ENCODE peak calls at places on chromosomes 13 and 19, in seven cellular contexts. P is tibial nerve, Z is right lobe of liver, X is upper lobe of left lung, C is H1, A is transverse colon, Y is stomach. I is an unnamed sample.

GRCh38 chr13:75762066-75762937 is 126.2 kb downstream of the LMO7 start:
- DNase-seq in C (no peak), Z (no peak), X (peak), A (no peak), P (no peak), Y (peak), I (peak)

GRCh38 chr13:113321546-113321945 is 24.5 kb downstream of the LAMP1 start:
- DNase-seq in Y (no peak), A (no peak), X (no peak), C (no peak), Z (no peak), P (no peak), I (no peak)

GRCh38 chr13:68872338-68872737 is 1235.3 kb upstream of the ATXN8OS start:
- DNase-seq in Z (no peak), X (no peak), Y (no peak), C (no peak), P (no peak), A (no peak), I (no peak)

GRCh38 chr13:74280795-74281490 is 146.7 kb upstream of the KLF12 start:
- DNase-seq in C (no peak), X (no peak), P (no peak), Z (no peak), Y (no peak), A (no peak), I (no peak)

GRCh38 chr19:56142087-56142787 is 1.1 kb downstream of the ZNF444 start:
- DNase-seq in A (peak), X (peak), Z (peak), Y (peak), P (no peak), C (no peak), I (no peak)

GRCh38 chr13:24214528-24214927 is 54.0 kb downstream of the SPATA13 start:
- DNase-seq in P (no peak), A (no peak), Y (no peak), X (no peak), C (no peak), Z (no peak), I (no peak)

GRCh38 chr19:33005440-33005839 is 33.4 kb downstream of the FAAP24 start:
- DNase-seq in Y (no peak), Z (no peak), P (no peak), C (no peak), X (no peak), A (no peak), I (no peak)

GRCh38 chr13:40340368-40341085 is 325.9 kb downstream of the FOXO1 start:
- DNase-seq in A (no peak), X (no peak), Z (peak), Y (no peak), C (no peak), P (no peak), I (no peak)

GRCh38 chr19:7665076-7665475 is 3.8 kb upstream of the RETN start:
- DNase-seq in Y (no peak), Z (no peak), A (no peak), X (no peak), P (no peak), C (no peak), I (no peak)

GRCh38 chr13:110136660-110137585 is 170.0 kb downstream of the COL4A1 start:
- DNase-seq in Y (no peak), C (no peak), P (no peak), Z (no peak), X (no peak), A (no peak), I (no peak)

GRCh38 chr13:23618341-23618740 is 48.1 kb downstream of the TNFRSF19 start:
- DNase-seq in C (no peak), Y (no peak), A (no peak), X (no peak), P (no peak), Z (no peak), I (no peak)

GRCh38 chr19:53871448-53871847 is 3.8 kb downstream of the MYADM start:
- DNase-seq in C (no peak), X (peak), P (no peak), Y (no peak), A (no peak), Z (no peak), I (no peak)

GRCh38 chr19:47699360-47699917 is 13.8 kb upstream of the EHD2 start:
- DNase-seq in P (no peak), Y (peak), X (peak), A (peak), C (no peak), Z (no peak), I (peak)

GRCh38 chr13:105035092-105035491 is 1500.4 kb downstream of the EFNB2 start:
- DNase-seq in A (no peak), Z (peak), P (no peak), Y (no peak), C (no peak), X (no peak), I (no peak)

GRCh38 chr19:33429891-33430673 is 56.6 kb downstream of the CEBPG start:
- DNase-seq in X (no peak), Z (peak), P (no peak), Y (no peak), C (no peak), A (no peak), I (no peak)

GRCh38 chr19:51565583-51565982 is 5.5 kb upstream of the ZNF175 start:
- DNase-seq in Z (no peak), X (no peak), Y (no peak), C (no peak), A (no peak), P (no peak), I (no peak)

GRCh38 chr19:42018503-42019193 is 24.6 kb upstream of the ATP1A3 start:
- DNase-seq in C (no peak), X (no peak), P (no peak), Z (no peak), A (no peak), Y (no peak), I (no peak)

GRCh38 chr13:105598551-105598950 is 936.9 kb downstream of the EFNB2 start:
- DNase-seq in A (no peak), Z (no peak), P (no peak), C (no peak), X (no peak), Y (no peak), I (no peak)

GRCh38 chr19:1567116-1567847 is 843 bp downstream of the MEX3D start:
- DNase-seq in X (no peak), C (no peak), Z (peak), A (peak), P (no peak), Y (peak), I (no peak)

GRCh38 chr13:38686635-38687245 is at the start of gene FREM2:
- DNase-seq in C (peak), A (peak), X (peak), Y (peak), Z (peak), P (no peak), I (peak)

GRCh38 chr13:45219123-45219891 is 18.5 kb upstream of the KCTD4 start:
- DNase-seq in Z (no peak), Y (no peak), C (no peak), X (no peak), P (no peak), A (no peak), I (no peak)

GRCh38 chr13:39036212-39036611 is 1.7 kb downstream of the PROSER1 start:
- DNase-seq in Z (no peak), X (peak), A (peak), C (no peak), Y (no peak), P (no peak), I (no peak)

GRCh38 chr13:40986328-40986856 is 32.7 kb downstream of the ELF1 start:
- DNase-seq in P (no peak), X (no peak), A (no peak), Y (no peak), Z (no peak), C (no peak), I (no peak)

GRCh38 chr19:24000656-24001055 is 86.0 kb downstream of the ZNF726 start:
- DNase-seq in Y (no peak), Z (no peak), A (no peak), P (no peak), C (no peak), X (no peak), I (no peak)

GRCh38 chr13:40165533-40165932 is 500.9 kb downstream of the FOXO1 start:
- DNase-seq in C (no peak), P (no peak), A (no peak), Y (no peak), X (no peak), Z (no peak), I (no peak)

GRCh38 chr19:14237011-14237941 is 31.3 kb upstream of the ADGRL1 start:
- DNase-seq in P (no peak), Z (no peak), Y (no peak), C (no peak), X (no peak), A (no peak), I (no peak)

GRCh38 chr13:98869408-98870090 is 108.3 kb downstream of the DOCK9 start:
- DNase-seq in A (no peak), X (no peak), Y (peak), P (no peak), C (no peak), Z (no peak), I (no peak)

GRCh38 chr19:33524024-33524664 is 2.6 kb upstream of the PEPD start:
- DNase-seq in Y (no peak), A (peak), X (no peak), Z (peak), P (no peak), C (no peak), I (no peak)

GRCh38 chr13:61485128-61485765 is 69.6 kb upstream of the PCDH20 start:
- DNase-seq in Y (no peak), P (no peak), C (no peak), X (no peak), Z (no peak), A (no peak), I (no peak)

DNA sequence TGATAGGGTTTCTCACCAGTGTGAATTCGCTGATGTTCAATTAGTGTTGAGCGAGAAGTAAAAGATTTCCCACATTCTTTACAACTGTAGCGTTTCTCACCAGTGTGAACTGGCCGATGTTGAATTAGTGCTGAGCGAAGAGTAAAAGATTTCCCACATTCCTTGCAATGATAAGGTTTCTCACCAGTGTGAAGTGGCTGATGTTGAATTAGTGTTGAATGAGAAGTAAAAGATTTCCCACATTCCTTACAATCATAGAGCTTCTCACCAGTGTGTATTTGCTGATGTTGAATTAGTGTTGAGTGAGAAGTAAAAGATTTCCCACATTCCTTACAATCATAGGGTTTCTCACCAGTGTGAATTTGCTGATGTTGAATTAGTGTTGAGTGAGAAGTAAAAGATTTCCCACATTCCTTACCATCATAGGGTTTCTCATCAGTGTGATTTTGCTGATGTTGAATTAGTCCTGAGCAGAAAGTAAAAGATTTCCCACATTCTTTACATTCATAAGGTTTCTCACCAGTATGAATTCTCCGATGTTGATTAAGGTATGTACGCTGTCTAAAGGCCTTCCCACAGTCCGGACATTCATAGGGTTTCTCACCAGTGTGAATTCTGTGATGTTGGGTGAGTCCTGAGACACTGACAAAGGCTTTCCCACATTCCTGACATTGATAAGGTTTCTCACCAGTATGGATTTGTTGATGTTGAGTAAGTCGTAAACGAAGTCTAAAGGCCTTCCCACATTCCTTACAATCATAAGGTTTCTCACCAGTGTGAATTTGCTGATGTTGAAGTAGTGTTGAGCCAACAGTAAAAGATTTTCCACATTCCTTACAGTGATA is 24.0 kb downstream of the ZNF850 start:
- DNase-seq in X (no peak), C (no peak), Y (no peak), P (no peak), A (no peak), Z (no peak), I (no peak)
- H3K4me3 ChIP-seq in X (no peak), C (no peak), Y (no peak), P (no peak), A (no peak), Z (no peak), I (no peak)

GRCh38 chr19:39140594-39140993 is 15.0 kb downstream of the PAK4 start:
- DNase-seq in C (no peak), P (no peak), A (no peak), X (no peak), Z (no peak), Y (no peak), I (no peak)
- TF ChIP-seq POLR2A in C (no peak), P (no peak), A (no peak), X (no peak), Z (no peak), Y (no peak), I (no peak)

GRCh38 chr19:13027031-13027430 is 31.8 kb downstream of the NFIX start:
- DNase-seq in C (no peak), X (no peak), Y (no peak), Z (no peak), A (no peak), P (no peak), I (no peak)

GRCh38 chr19:13028027-13028426 is 32.8 kb downstream of the NFIX start:
- DNase-seq in X (no peak), C (no peak), P (no peak), Y (no peak), A (no peak), Z (no peak), I (no peak)

GRCh38 chr19:13029893-13030292 is 34.6 kb downstream of the NFIX start:
- DNase-seq in X (no peak), P (no peak), Y (peak), A (peak), C (no peak), Z (no peak), I (no peak)

GRCh38 chr19:13027557-13027956 is 32.3 kb downstream of the NFIX start:
- DNase-seq in Z (no peak), X (no peak), C (no peak), A (no peak), Y (no peak), P (no peak), I (no peak)

GRCh38 chr19:13029301-13029880 is 34.1 kb downstream of the NFIX start:
- DNase-seq in Z (no peak), Y (no peak), X (no peak), C (no peak), A (no peak), P (no peak), I (no peak)
- H3K27ac ChIP-seq in Z (no peak), Y (peak), X (peak), C (no peak), A (peak), P (peak), I (no peak)

GRCh38 chr19:5228932-5229777 is 111.5 kb downstream of the PTPRS start:
- DNase-seq in X (no peak), Y (no peak), P (no peak), Z (no peak), C (no peak), A (no peak), I (no peak)
- H3K4me3 ChIP-seq in X (peak), Y (peak), P (no peak), Z (no peak), C (no peak), A (no peak), I (no peak)

DNA sequence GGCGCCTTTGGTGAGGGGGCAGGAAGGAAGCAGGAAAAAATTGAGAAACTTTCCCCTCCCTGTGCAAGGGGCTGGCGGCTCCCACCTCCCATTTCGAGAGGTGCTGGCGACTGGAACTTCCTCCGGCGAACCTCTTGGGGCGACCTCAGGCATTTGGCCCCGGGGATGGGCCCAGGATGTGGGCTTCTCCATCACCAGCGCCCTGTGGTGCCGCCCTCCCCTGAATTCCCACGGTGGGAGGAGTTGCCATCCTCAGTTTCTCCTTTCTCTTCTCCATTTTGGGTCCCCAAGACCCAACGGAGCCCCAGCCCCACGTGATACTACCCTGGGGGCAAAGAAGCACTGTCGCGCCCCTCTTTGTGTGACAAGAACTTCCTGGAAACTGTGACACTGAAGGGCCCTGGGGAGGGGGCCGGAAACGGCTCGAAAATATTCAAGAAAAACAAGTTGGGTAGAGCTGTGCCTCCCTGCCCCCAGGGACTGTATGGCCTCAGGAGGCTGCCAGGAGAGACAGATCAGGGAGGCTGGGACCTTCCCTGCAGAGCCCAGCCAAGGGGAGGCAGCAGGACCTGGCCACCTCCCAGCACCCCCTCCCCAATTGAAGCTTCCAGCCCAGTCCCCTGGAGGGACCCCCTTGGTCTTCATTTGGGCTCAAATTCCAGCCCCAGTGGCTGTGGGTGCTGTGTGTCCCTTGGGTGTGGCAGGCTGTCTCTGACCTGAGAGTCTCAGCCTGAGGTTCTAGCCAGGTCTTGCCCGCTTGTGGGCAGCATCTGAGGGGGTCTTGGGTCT is 16.2 kb upstream of the AP1M2 start:
- DNase-seq in X (peak), P (no peak), Y (peak), Z (peak), C (no peak), A (peak), I (peak)
- TF ChIP-seq POLR2A in X (no peak), P (no peak), Y (no peak), Z (no peak), C (no peak), A (peak), I (peak)

GRCh38 chr19:48751835-48752510 is 468 bp downstream of the FUT1 start:
- DNase-seq in Y (no peak), X (no peak), Z (no peak), A (no peak), P (no peak), C (no peak), I (no peak)
- H3K27ac ChIP-seq in Y (peak), X (peak), Z (peak), A (peak), P (no peak), C (peak), I (peak)

GRCh38 chr19:11539495-11540365 is 1.1 kb downstream of the CNN1 start:
- DNase-seq in P (no peak), Y (no peak), C (no peak), A (peak), X (no peak), Z (no peak), I (no peak)
- H3K4me3 ChIP-seq in P (peak), Y (peak), C (peak), A (peak), X (peak), Z (no peak), I (peak)

GRCh38 chr19:18278521-18279265 is 2.7 kb downstream of the JUND start:
- DNase-seq in X (no peak), P (no peak), C (no peak), Z (no peak), Y (peak), A (peak), I (peak)
- TF ChIP-seq POLR2A in X (no peak), P (no peak), C (peak), Z (no peak), Y (no peak), A (peak), I (no peak)

I was measured in Peyer's patch.